ENCODE peak calls at places on chromosomes 1 and 21, in eight cellular contexts. K, B, O, V, C, D, Z and L are unnamed samples.

GRCh38 chr1:171984850-171985485 is 143.7 kb downstream of the DNM3 start:
- DNase-seq in K (peak; percentile 30), Z (no peak), B (no peak), D (no peak), C (peak; percentile 20), V (peak; percentile 35), O (no peak), L (no peak)

GRCh38 chr1:28832966-28833365 is 21.0 kb downstream of the OPRD1 start:
- DNase-seq in Z (no peak), B (no peak), V (no peak), K (no peak), O (no peak), C (no peak), D (no peak), L (no peak)

GRCh38 chr1:226762988-226763740 is 24.1 kb upstream of the ITPKB start:
- DNase-seq in Z (no peak), C (peak; percentile 24), V (no peak), D (no peak), B (no peak), O (no peak), K (no peak), L (no peak)

GRCh38 chr21:17903029-17903806 is 84.1 kb upstream of the C21orf91 start:
- DNase-seq in Z (no peak), O (no peak), D (no peak), C (peak; percentile 64), K (peak; percentile 12), V (peak; percentile 24), B (peak; percentile 20), L (no peak)

GRCh38 chr1:207152792-207153434 is 48.9 kb downstream of the C4BPA start:
- DNase-seq in D (no peak), B (no peak), K (no peak), V (no peak), O (no peak), C (no peak), Z (no peak), L (no peak)

GRCh38 chr1:44810101-44810761 is 1.9 kb downstream of the BTBD19 start:
- DNase-seq in B (no peak), Z (peak; percentile 76), O (no peak), C (no peak), D (no peak), K (no peak), V (no peak), L (no peak)

GRCh38 chr1:208252126-208252853 is 8.1 kb upstream of the PLXNA2 start:
- DNase-seq in O (peak; percentile 69), V (peak; percentile 28), B (no peak), Z (peak; percentile 57), K (no peak), C (no peak), D (no peak), L (no peak)

GRCh38 chr1:92502247-92502646 is 15.5 kb upstream of the GFI1 start:
- DNase-seq in C (no peak), B (peak; percentile 7), Z (no peak), V (no peak), K (no peak), O (no peak), D (no peak), L (no peak)

GRCh38 chr1:51575406-51576084 is 41.3 kb upstream of the OSBPL9 start:
- DNase-seq in D (no peak), B (no peak), Z (no peak), C (no peak), K (no peak), V (peak; percentile 76), O (no peak), L (no peak)

GRCh38 chr1:17207046-17207445 is 2.1 kb downstream of the PADI1 start:
- DNase-seq in Z (peak; percentile 43), D (no peak), V (peak; percentile 58), K (no peak), O (no peak), B (no peak), C (no peak), L (peak; percentile 63)

GRCh38 chr1:56406821-56407220 is 172.5 kb downstream of the PLPP3 start:
- DNase-seq in Z (no peak), K (no peak), C (no peak), D (no peak), V (no peak), B (no peak), O (no peak), L (no peak)

GRCh38 chr1:173478099-173478555 is 992 bp downstream of the PRDX6 start:
- DNase-seq in K (peak; percentile 49), B (no peak), D (peak; percentile 28), C (no peak), O (peak; percentile 35), Z (peak; percentile 56), V (peak; percentile 41), L (no peak)

GRCh38 chr1:29985376-29985945 is 737.9 kb downstream of the MATN1 start:
- DNase-seq in C (no peak), Z (no peak), V (no peak), D (no peak), O (no peak), B (no peak), K (no peak), L (no peak)

GRCh38 chr1:53654216-53655210 is 84.5 kb downstream of the GLIS1 start:
- DNase-seq in D (no peak), O (no peak), C (no peak), V (no peak), K (no peak), Z (no peak), B (peak; percentile 49), L (no peak)

GRCh38 chr1:55727010-55727409 is 511.8 kb upstream of the USP24 start:
- DNase-seq in K (no peak), D (no peak), V (no peak), C (no peak), Z (no peak), O (no peak), B (no peak), L (no peak)

GRCh38 chr1:9589719-9590157 is 1.0 kb downstream of the TMEM201 start:
- DNase-seq in V (peak; percentile 38), K (no peak), Z (no peak), C (no peak), D (no peak), B (no peak), O (peak; percentile 45), L (no peak)